ENCODE peak calls at places on chromosomes 4 and X, in seven cellular contexts. E, R, A, T, C, M and P are unnamed samples.

GRCh38 chr4:189021831-189022230 is 882.6 kb downstream of the TRIML1 start:
- DNase-seq in E (no peak), R (peak; percentile 19), A (no peak), T (no peak), C (no peak), M (no peak), P (no peak)

GRCh38 chr4:132334081-132334480 is 815.0 kb upstream of the PCDH10 start:
- DNase-seq in E (no peak), R (peak; percentile 19), A (no peak), T (no peak), C (no peak), M (no peak), P (no peak)

GRCh38 chr4:55340246-55340645 is 5.8 kb upstream of the SRD5A3 start:
- DNase-seq in E (no peak), R (no peak), A (no peak), T (no peak), C (no peak), M (no peak), P (no peak)

GRCh38 chr4:156298230-156298629 is 344.6 kb upstream of the CTSO start:
- DNase-seq in E (no peak), R (peak; percentile 89), A (no peak), T (peak; percentile 12), C (no peak), M (no peak), P (peak; percentile 22)

GRCh38 chr4:26330186-26330787 is 9.5 kb downstream of the RBPJ start:
- DNase-seq in E (peak; percentile 77), R (peak; percentile 73), A (no peak), T (peak; percentile 77), C (no peak), M (no peak), P (peak; percentile 62)

GRCh38 chr4:87105101-87105852 is 115.1 kb downstream of the KLHL8 start:
- DNase-seq in E (no peak), R (no peak), A (no peak), T (no peak), C (no peak), M (no peak), P (no peak)

GRCh38 chr4:120277509-120277908 is 210.9 kb upstream of the MAD2L1 start:
- DNase-seq in E (no peak), R (no peak), A (no peak), T (no peak), C (no peak), M (no peak), P (no peak)

GRCh38 chrX:100381613-100382012 is 28.5 kb downstream of the PCDH19 start:
- DNase-seq in E (no peak), R (no peak), A (no peak), T (no peak), C (no peak), M (no peak), P (no peak)

GRCh38 chrX:101764538-101764937 is 104.9 kb upstream of the ARMCX2 start:
- DNase-seq in E (no peak), R (no peak), A (no peak), T (no peak), C (no peak), M (no peak), P (no peak)

GRCh38 chr4:127672111-127672510 is 39.4 kb downstream of the INTU start:
- DNase-seq in E (no peak), R (no peak), A (no peak), T (no peak), C (no peak), M (no peak), P (no peak)

GRCh38 chr4:87219648-87220093 is 747 bp downstream of the KLHL8 start:
- DNase-seq in E (no peak), R (peak; percentile 55), A (peak; percentile 2), T (peak; percentile 54), C (peak; percentile 39), M (no peak), P (peak; percentile 27)